ENCODE peak calls at places on chromosomes 13 and 19, in ten cellular contexts. One of them, this sample, is unnamed.

GRCh38 chr19:34996978-34997640 is 3.0 kb upstream of the GRAMD1A start:
- DNase-seq in pancreas: no peak
- DNase-seq in glutamatergic neuron: no peak
- DNase-seq in endothelial cell of umbilical vein: peak
- DNase-seq in OCI-LY7: peak
- DNase-seq in neural progenitor cell: no peak
- DNase-seq in cardiac fibroblast: no peak
- DNase-seq in chondrocyte: no peak
- DNase-seq in GM06990: no peak
- DNase-seq in A549: no peak
- DNase-seq in this sample: no peak

GRCh38 chr13:64078025-64078424 is 2662.4 kb upstream of the PCDH20 start:
- DNase-seq in OCI-LY7: no peak
- DNase-seq in cardiac fibroblast: no peak
- DNase-seq in neural progenitor cell: no peak
- DNase-seq in endothelial cell of umbilical vein: no peak
- DNase-seq in pancreas: no peak
- DNase-seq in GM06990: no peak
- DNase-seq in chondrocyte: peak
- DNase-seq in glutamatergic neuron: no peak
- DNase-seq in A549: no peak
- DNase-seq in this sample: no peak

GRCh38 chr19:35856546-35857149 is at the start of gene KIRREL2:
- DNase-seq in OCI-LY7: peak
- DNase-seq in neural progenitor cell: peak
- DNase-seq in cardiac fibroblast: no peak
- DNase-seq in chondrocyte: no peak
- DNase-seq in endothelial cell of umbilical vein: no peak
- DNase-seq in glutamatergic neuron: peak
- DNase-seq in pancreas: peak
- DNase-seq in A549: no peak
- DNase-seq in GM06990: no peak
- DNase-seq in this sample: no peak

GRCh38 chr19:45882652-45883585 is 3.0 kb downstream of the IRF2BP1 start:
- DNase-seq in glutamatergic neuron: peak
- DNase-seq in cardiac fibroblast: peak
- DNase-seq in GM06990: peak
- DNase-seq in OCI-LY7: peak
- DNase-seq in endothelial cell of umbilical vein: peak
- DNase-seq in chondrocyte: no peak
- DNase-seq in neural progenitor cell: peak
- DNase-seq in pancreas: peak
- DNase-seq in A549: peak
- DNase-seq in this sample: peak

GRCh38 chr19:40619333-40620160 is 18.4 kb downstream of the LTBP4 start:
- DNase-seq in pancreas: no peak
- DNase-seq in chondrocyte: no peak
- DNase-seq in glutamatergic neuron: no peak
- DNase-seq in GM06990: no peak
- DNase-seq in endothelial cell of umbilical vein: no peak
- DNase-seq in A549: no peak
- DNase-seq in OCI-LY7: no peak
- DNase-seq in neural progenitor cell: no peak
- DNase-seq in cardiac fibroblast: no peak
- DNase-seq in this sample: no peak

GRCh38 chr19:40257096-40257517 is 28.0 kb downstream of the AKT2 start:
- DNase-seq in OCI-LY7: no peak
- DNase-seq in cardiac fibroblast: no peak
- DNase-seq in GM06990: no peak
- DNase-seq in endothelial cell of umbilical vein: no peak
- DNase-seq in neural progenitor cell: no peak
- DNase-seq in pancreas: peak
- DNase-seq in glutamatergic neuron: no peak
- DNase-seq in A549: no peak
- DNase-seq in chondrocyte: no peak
- DNase-seq in this sample: no peak

GRCh38 chr13:55302568-55302967 is 1838.2 kb upstream of the PRR20A start:
- DNase-seq in cardiac fibroblast: no peak
- DNase-seq in endothelial cell of umbilical vein: no peak
- DNase-seq in chondrocyte: no peak
- DNase-seq in pancreas: no peak
- DNase-seq in OCI-LY7: no peak
- DNase-seq in A549: no peak
- DNase-seq in GM06990: no peak
- DNase-seq in neural progenitor cell: no peak
- DNase-seq in glutamatergic neuron: no peak
- DNase-seq in this sample: no peak

GRCh38 chr19:8831832-8832131 is 322 bp downstream of the ZNF558 start:
- DNase-seq in GM06990: no peak
- DNase-seq in glutamatergic neuron: peak
- DNase-seq in endothelial cell of umbilical vein: no peak
- DNase-seq in neural progenitor cell: no peak
- DNase-seq in A549: no peak
- DNase-seq in OCI-LY7: no peak
- DNase-seq in chondrocyte: no peak
- DNase-seq in pancreas: no peak
- DNase-seq in cardiac fibroblast: no peak
- DNase-seq in this sample: no peak

GRCh38 chr19:48102870-48103751 is 7.5 kb downstream of the PLA2G4C start:
- DNase-seq in GM06990: no peak
- DNase-seq in glutamatergic neuron: peak
- DNase-seq in chondrocyte: no peak
- DNase-seq in endothelial cell of umbilical vein: peak
- DNase-seq in OCI-LY7: peak
- DNase-seq in A549: peak
- DNase-seq in neural progenitor cell: peak
- DNase-seq in pancreas: no peak
- DNase-seq in cardiac fibroblast: peak
- DNase-seq in this sample: no peak

GRCh38 chr13:55517312-55517711 is 1623.4 kb upstream of the PRR20A start:
- DNase-seq in cardiac fibroblast: no peak
- DNase-seq in chondrocyte: no peak
- DNase-seq in A549: no peak
- DNase-seq in GM06990: no peak
- DNase-seq in OCI-LY7: no peak
- DNase-seq in pancreas: no peak
- DNase-seq in endothelial cell of umbilical vein: no peak
- DNase-seq in neural progenitor cell: peak
- DNase-seq in glutamatergic neuron: no peak
- DNase-seq in this sample: no peak

GRCh38 chr13:36158606-36159005 is 27.4 kb upstream of the DCLK1 start:
- DNase-seq in cardiac fibroblast: peak
- DNase-seq in endothelial cell of umbilical vein: no peak
- DNase-seq in OCI-LY7: no peak
- DNase-seq in pancreas: no peak
- DNase-seq in GM06990: no peak
- DNase-seq in neural progenitor cell: no peak
- DNase-seq in glutamatergic neuron: no peak
- DNase-seq in A549: no peak
- DNase-seq in chondrocyte: no peak
- DNase-seq in this sample: no peak

GRCh38 chr13:80362488-80362887 is 21.6 kb upstream of the SPRY2 start:
- DNase-seq in glutamatergic neuron: no peak
- DNase-seq in GM06990: no peak
- DNase-seq in pancreas: no peak
- DNase-seq in neural progenitor cell: no peak
- DNase-seq in endothelial cell of umbilical vein: no peak
- DNase-seq in A549: no peak
- DNase-seq in OCI-LY7: no peak
- DNase-seq in cardiac fibroblast: no peak
- DNase-seq in chondrocyte: no peak
- DNase-seq in this sample: no peak

GRCh38 chr13:80360298-80360827 is 19.4 kb upstream of the SPRY2 start:
- DNase-seq in endothelial cell of umbilical vein: no peak
- DNase-seq in neural progenitor cell: no peak
- DNase-seq in glutamatergic neuron: no peak
- DNase-seq in A549: no peak
- DNase-seq in OCI-LY7: no peak
- DNase-seq in cardiac fibroblast: no peak
- DNase-seq in chondrocyte: no peak
- DNase-seq in GM06990: no peak
- DNase-seq in pancreas: no peak
- DNase-seq in this sample: no peak

GRCh38 chr13:80363890-80364503 is 23.1 kb upstream of the SPRY2 start:
- DNase-seq in chondrocyte: no peak
- DNase-seq in neural progenitor cell: peak
- DNase-seq in A549: peak
- DNase-seq in OCI-LY7: peak
- DNase-seq in pancreas: no peak
- DNase-seq in glutamatergic neuron: no peak
- DNase-seq in cardiac fibroblast: peak
- DNase-seq in endothelial cell of umbilical vein: peak
- DNase-seq in GM06990: no peak
- DNase-seq in this sample: no peak

GRCh38 chr13:80361298-80361697 is 20.4 kb upstream of the SPRY2 start:
- DNase-seq in chondrocyte: no peak
- DNase-seq in endothelial cell of umbilical vein: no peak
- DNase-seq in glutamatergic neuron: no peak
- DNase-seq in A549: no peak
- DNase-seq in neural progenitor cell: no peak
- DNase-seq in cardiac fibroblast: no peak
- DNase-seq in pancreas: no peak
- DNase-seq in GM06990: no peak
- DNase-seq in OCI-LY7: no peak
- DNase-seq in this sample: no peak

GRCh38 chr13:80361883-80362327 is 21.0 kb upstream of the SPRY2 start:
- DNase-seq in A549: peak
- DNase-seq in pancreas: no peak
- DNase-seq in chondrocyte: no peak
- DNase-seq in OCI-LY7: peak
- DNase-seq in cardiac fibroblast: no peak
- DNase-seq in GM06990: no peak
- DNase-seq in endothelial cell of umbilical vein: peak
- DNase-seq in glutamatergic neuron: no peak
- DNase-seq in neural progenitor cell: peak
- DNase-seq in this sample: no peak
- TF ChIP-seq CTCF in A549: no peak
- TF ChIP-seq CTCF in pancreas: no peak
- TF ChIP-seq CTCF in chondrocyte: peak
- TF ChIP-seq CTCF in OCI-LY7: peak
- TF ChIP-seq CTCF in cardiac fibroblast: no peak
- TF ChIP-seq CTCF in GM06990: peak
- TF ChIP-seq CTCF in endothelial cell of umbilical vein: no peak
- TF ChIP-seq CTCF in glutamatergic neuron: no peak
- TF ChIP-seq CTCF in neural progenitor cell: peak
- TF ChIP-seq CTCF in this sample: no peak

GRCh38 chr13:30114586-30115256 is 192.6 kb downstream of the KATNAL1 start:
- DNase-seq in chondrocyte: peak
- DNase-seq in cardiac fibroblast: peak
- DNase-seq in glutamatergic neuron: peak
- DNase-seq in pancreas: peak
- DNase-seq in GM06990: peak
- DNase-seq in endothelial cell of umbilical vein: peak
- DNase-seq in A549: peak
- DNase-seq in neural progenitor cell: peak
- DNase-seq in OCI-LY7: peak
- DNase-seq in this sample: peak
- TF ChIP-seq CTCF in chondrocyte: peak
- TF ChIP-seq CTCF in cardiac fibroblast: peak
- TF ChIP-seq CTCF in glutamatergic neuron: peak
- TF ChIP-seq CTCF in pancreas: peak
- TF ChIP-seq CTCF in GM06990: peak
- TF ChIP-seq CTCF in endothelial cell of umbilical vein: peak
- TF ChIP-seq CTCF in A549: peak
- TF ChIP-seq CTCF in neural progenitor cell: peak
- TF ChIP-seq CTCF in OCI-LY7: peak
- TF ChIP-seq CTCF in this sample: peak

GRCh38 chr13:93685900-93686299 is 459.3 kb downstream of the GPC6 start:
- DNase-seq in GM06990: no peak
- DNase-seq in chondrocyte: no peak
- DNase-seq in pancreas: no peak
- DNase-seq in neural progenitor cell: no peak
- DNase-seq in OCI-LY7: no peak
- DNase-seq in cardiac fibroblast: no peak
- DNase-seq in A549: no peak
- DNase-seq in endothelial cell of umbilical vein: no peak
- DNase-seq in glutamatergic neuron: no peak
- DNase-seq in this sample: no peak
- TF ChIP-seq CTCF in GM06990: no peak
- TF ChIP-seq CTCF in chondrocyte: no peak
- TF ChIP-seq CTCF in pancreas: no peak
- TF ChIP-seq CTCF in neural progenitor cell: no peak
- TF ChIP-seq CTCF in OCI-LY7: no peak
- TF ChIP-seq CTCF in cardiac fibroblast: no peak
- TF ChIP-seq CTCF in A549: no peak
- TF ChIP-seq CTCF in endothelial cell of umbilical vein: no peak
- TF ChIP-seq CTCF in glutamatergic neuron: no peak
- TF ChIP-seq CTCF in this sample: no peak

GRCh38 chr13:78247362-78247761 is 328.7 kb upstream of the EDNRB start:
- DNase-seq in chondrocyte: no peak
- DNase-seq in GM06990: no peak
- DNase-seq in endothelial cell of umbilical vein: no peak
- DNase-seq in A549: no peak
- DNase-seq in cardiac fibroblast: peak
- DNase-seq in neural progenitor cell: no peak
- DNase-seq in OCI-LY7: no peak
- DNase-seq in pancreas: no peak
- DNase-seq in glutamatergic neuron: no peak
- DNase-seq in this sample: no peak

GRCh38 chr13:78239681-78240080 is 321.1 kb upstream of the EDNRB start:
- DNase-seq in neural progenitor cell: peak
- DNase-seq in GM06990: no peak
- DNase-seq in chondrocyte: no peak
- DNase-seq in pancreas: no peak
- DNase-seq in cardiac fibroblast: peak
- DNase-seq in endothelial cell of umbilical vein: no peak
- DNase-seq in glutamatergic neuron: no peak
- DNase-seq in OCI-LY7: no peak
- DNase-seq in A549: no peak
- DNase-seq in this sample: no peak

GRCh38 chr13:78238911-78239310 is 320.3 kb upstream of the EDNRB start:
- DNase-seq in pancreas: no peak
- DNase-seq in glutamatergic neuron: no peak
- DNase-seq in endothelial cell of umbilical vein: no peak
- DNase-seq in A549: no peak
- DNase-seq in OCI-LY7: no peak
- DNase-seq in cardiac fibroblast: peak
- DNase-seq in chondrocyte: no peak
- DNase-seq in GM06990: no peak
- DNase-seq in neural progenitor cell: no peak
- DNase-seq in this sample: no peak

GRCh38 chr13:78241278-78241919 is 322.8 kb upstream of the EDNRB start:
- DNase-seq in endothelial cell of umbilical vein: peak
- DNase-seq in cardiac fibroblast: peak
- DNase-seq in chondrocyte: no peak
- DNase-seq in OCI-LY7: peak
- DNase-seq in A549: peak
- DNase-seq in GM06990: peak
- DNase-seq in glutamatergic neuron: peak
- DNase-seq in pancreas: no peak
- DNase-seq in neural progenitor cell: peak
- DNase-seq in this sample: no peak
- TF ChIP-seq CTCF in endothelial cell of umbilical vein: peak
- TF ChIP-seq CTCF in cardiac fibroblast: peak
- TF ChIP-seq CTCF in chondrocyte: peak
- TF ChIP-seq CTCF in OCI-LY7: peak
- TF ChIP-seq CTCF in A549: peak
- TF ChIP-seq CTCF in GM06990: peak
- TF ChIP-seq CTCF in glutamatergic neuron: peak
- TF ChIP-seq CTCF in pancreas: no peak
- TF ChIP-seq CTCF in neural progenitor cell: peak
- TF ChIP-seq CTCF in this sample: peak

GRCh38 chr13:85798999-85799646 is at the start of gene SLITRK6:
- DNase-seq in A549: peak
- DNase-seq in cardiac fibroblast: peak
- DNase-seq in endothelial cell of umbilical vein: no peak
- DNase-seq in glutamatergic neuron: no peak
- DNase-seq in OCI-LY7: no peak
- DNase-seq in pancreas: no peak
- DNase-seq in neural progenitor cell: peak
- DNase-seq in chondrocyte: no peak
- DNase-seq in GM06990: no peak
- DNase-seq in this sample: no peak
- TF ChIP-seq CTCF in A549: peak
- TF ChIP-seq CTCF in cardiac fibroblast: no peak
- TF ChIP-seq CTCF in endothelial cell of umbilical vein: no peak
- TF ChIP-seq CTCF in glutamatergic neuron: no peak
- TF ChIP-seq CTCF in OCI-LY7: no peak
- TF ChIP-seq CTCF in pancreas: no peak
- TF ChIP-seq CTCF in neural progenitor cell: peak
- TF ChIP-seq CTCF in chondrocyte: peak
- TF ChIP-seq CTCF in GM06990: no peak
- TF ChIP-seq CTCF in this sample: no peak

This sample was measured in type B pancreatic cell.